ENCODE peak calls at places on chromosome 9, in four cellular contexts. I is coronary artery, S is heart left ventricle, W is ovary. N is an unnamed sample.

GRCh38 chr9:127763918-127764384 is 14.5 kb downstream of the SH2D3C start:
- DNase-seq in I (no peak), W (peak; percentile 45), S (peak; percentile 78), N (no peak)

GRCh38 chr9:127059648-127060365 is 62.6 kb downstream of the ANGPTL2 start:
- DNase-seq in I (no peak), W (no peak), S (no peak), N (no peak)

GRCh38 chr9:2800385-2801179 is 43.3 kb downstream of the PUM3 start:
- DNase-seq in W (no peak), S (no peak), I (no peak), N (no peak)

GRCh38 chr9:112447283-112447761 is 39.3 kb upstream of the KIAA1958 start:
- DNase-seq in S (no peak), W (no peak), I (no peak), N (peak; percentile 15)

GRCh38 chr9:73009649-73010288 is 56.9 kb upstream of the ALDH1A1 start:
- DNase-seq in I (no peak), W (no peak), S (no peak), N (no peak)

GRCh38 chr9:68763104-68763503 is 58.1 kb downstream of the PIP5K1B start:
- DNase-seq in S (no peak), W (no peak), I (no peak), N (no peak)

GRCh38 chr9:109031241-109031640 is 17.9 kb upstream of the CTNNAL1 start:
- DNase-seq in W (no peak), S (no peak), I (no peak), N (peak; percentile 36)

GRCh38 chr9:28882528-28882927 is 1309.2 kb upstream of the C9orf72 start:
- DNase-seq in W (no peak), I (no peak), S (no peak), N (no peak)

GRCh38 chr9:86902606-86903460 is 44.5 kb downstream of the GAS1 start:
- DNase-seq in I (no peak), S (no peak), W (no peak), N (no peak)

GRCh38 chr9:36842560-36843530 is 191.2 kb downstream of the PAX5 start:
- DNase-seq in S (peak; percentile 37), W (no peak), I (no peak), N (no peak)

GRCh38 chr9:134766587-134766986 is 114.0 kb upstream of the FCN2 start:
- DNase-seq in W (no peak), S (no peak), I (no peak), N (no peak)

GRCh38 chr9:86667307-86667706 is 280.0 kb downstream of the GAS1 start:
- DNase-seq in S (no peak), W (no peak), I (no peak), N (peak; percentile 34)

GRCh38 chr9:77751341-77752091 is 103.4 kb upstream of the GNA14 start:
- DNase-seq in W (peak; percentile 36), S (no peak), I (no peak), N (peak; percentile 25)

GRCh38 chr9:88651682-88652633 is 117.0 kb downstream of the NXNL2 start:
- DNase-seq in S (peak; percentile 83), I (peak; percentile 94), W (peak; percentile 92), N (peak; percentile 94)

GRCh38 chr9:124040935-124041816 is 29.6 kb downstream of the LHX2 start:
- DNase-seq in I (no peak), S (peak; percentile 78), W (no peak), N (no peak)

GRCh38 chr9:124042168-124042775 is 30.7 kb downstream of the LHX2 start:
- DNase-seq in I (no peak), S (no peak), W (no peak), N (no peak)

GRCh38 chr9:124041817-124042116 is 30.2 kb downstream of the LHX2 start:
- DNase-seq in I (no peak), S (no peak), W (no peak), N (no peak)

GRCh38 chr9:124038790-124039633 is 27.4 kb downstream of the LHX2 start:
- DNase-seq in I (no peak), W (no peak), S (no peak), N (no peak)

GRCh38 chr9:124040186-124040920 is 28.8 kb downstream of the LHX2 start:
- DNase-seq in I (no peak), W (no peak), S (no peak), N (no peak)
- H3K27ac ChIP-seq in I (no peak overlapping the region), W (no peak overlapping the region), S (no peak overlapping the region), N (no peak overlapping the region)

GRCh38 chr9:136107953-136108647 is 10.6 kb downstream of the TMEM250 start:
- DNase-seq in I (no peak), S (no peak), W (no peak), N (peak; percentile 89)
- H3K27ac ChIP-seq in I (peak overlapping the region; percentile 81), S (no peak overlapping the region), W (no peak overlapping the region), N (peak overlapping the region; percentile 97)

GRCh38 chr9:82722051-82722450 is 340.9 kb downstream of the RASEF start:
- DNase-seq in I (no peak), W (no peak), S (no peak), N (no peak)

GRCh38 chr9:82720515-82720914 is 342.4 kb downstream of the RASEF start:
- DNase-seq in W (no peak), S (no peak), I (no peak), N (no peak)

GRCh38 chr9:82721596-82721995 is 341.3 kb downstream of the RASEF start:
- DNase-seq in I (no peak), W (no peak), S (no peak), N (no peak)

GRCh38 chr9:82726404-82727276 is 336.3 kb downstream of the RASEF start:
- DNase-seq in S (no peak), W (no peak), I (no peak), N (no peak)

DNA sequence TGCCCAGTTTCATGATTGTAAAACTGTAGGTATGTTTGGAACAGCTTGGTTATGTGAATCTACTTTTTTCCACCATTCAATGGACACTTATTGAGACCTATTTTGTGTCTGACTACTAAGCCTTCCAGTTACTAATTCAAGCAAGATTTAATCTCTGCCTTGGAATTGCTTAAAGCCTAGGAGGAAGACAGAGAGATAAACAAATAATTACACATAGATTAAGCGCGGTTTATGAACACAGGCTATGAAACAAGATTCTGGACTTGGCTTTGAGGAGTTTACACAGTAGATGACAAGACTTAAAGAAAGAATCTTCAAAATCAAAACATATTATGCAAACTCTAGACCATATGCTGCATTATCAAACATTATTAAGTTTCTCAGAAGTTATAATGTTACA is 340.4 kb downstream of the RASEF start:
- DNase-seq in W (no peak), S (no peak), I (no peak), N (no peak)
- H3K27ac ChIP-seq in W (no peak overlapping the region), S (no peak overlapping the region), I (no peak overlapping the region), N (no peak overlapping the region)

GRCh38 chr9:121819511-121820231 is 168.2 kb downstream of the DAB2IP start:
- DNase-seq in I (peak; percentile 59), S (peak; percentile 48), W (no peak), N (peak; percentile 80)
- H3K27ac ChIP-seq in I (no peak overlapping the region), S (no peak overlapping the region), W (no peak overlapping the region), N (no peak overlapping the region)

DNA sequence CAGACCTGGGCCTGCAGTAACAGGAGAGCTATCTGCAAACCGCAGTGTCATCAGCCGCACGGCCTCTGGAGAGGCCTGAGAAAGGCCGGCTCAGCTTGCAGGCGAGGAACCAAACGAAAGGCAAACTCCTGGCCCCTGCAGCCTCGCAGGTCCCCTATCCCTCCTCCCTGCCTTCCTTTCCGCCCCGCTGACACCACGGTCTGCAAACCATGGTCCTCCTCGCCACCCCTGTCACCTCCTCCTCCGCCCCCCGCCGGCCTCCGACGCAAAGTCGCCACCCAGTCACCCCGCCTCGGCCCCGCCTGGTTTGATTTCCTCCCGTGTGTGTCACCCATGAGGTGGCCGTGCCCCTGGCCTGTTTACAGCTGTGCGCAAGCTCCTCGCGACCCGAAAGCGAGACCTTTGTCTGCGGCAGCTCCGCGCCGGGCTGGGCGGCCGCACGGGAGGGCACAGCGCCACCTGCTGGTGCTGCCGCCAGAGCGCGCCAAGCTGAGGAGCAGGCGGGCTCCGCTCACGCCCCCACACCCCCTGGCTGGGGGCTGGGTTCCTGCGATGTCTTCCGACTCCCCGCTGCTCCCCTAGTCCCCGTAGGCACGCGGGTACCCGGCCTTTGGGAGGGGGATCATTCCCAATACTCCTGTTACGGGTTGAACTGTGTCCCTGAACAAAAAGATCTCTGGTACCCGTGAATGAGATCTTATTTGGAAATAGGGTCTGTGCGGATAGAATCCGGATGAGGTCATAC is 19.4 kb downstream of the GBGT1 start:
- DNase-seq in I (no peak), S (peak; percentile 93), W (peak; percentile 74), N (peak; percentile 91)
- H3K27ac ChIP-seq in I (peak overlapping the region; percentile 56), S (peak overlapping the region; percentile 8), W (no peak overlapping the region), N (peak overlapping the region; percentile 94)